ENCODE peak calls at places on chromosomes 1 and 21, in seven cellular contexts. M is endothelial cell of umbilical vein, Z is heart left ventricle, G is AG09319, Q is left cardiac atrium, I is epithelial cell of prostate, S is fibroblast of lung. V is an unnamed sample.

GRCh38 chr21:45440736-45441350 is 35.9 kb downstream of the COL18A1 start:
- DNase-seq in S (no peak), Z (no peak), M (no peak), I (no peak), G (no peak), Q (peak; percentile 17), V (peak; percentile 15)

GRCh38 chr1:164759144-164759920 is 200.3 kb downstream of the PBX1 start:
- DNase-seq in S (no peak), Q (no peak), Z (no peak), G (no peak), I (no peak), M (no peak), V (no peak)

GRCh38 chr1:40929145-40929544 is 50.4 kb upstream of the CTPS1 start:
- DNase-seq in S (peak; percentile 38), Q (no peak), M (no peak), I (no peak), G (no peak), Z (no peak), V (no peak)

GRCh38 chr21:25927195-25927880 is 192.6 kb downstream of the GABPA start:
- DNase-seq in S (no peak), I (no peak), G (no peak), Z (no peak), M (no peak), Q (no peak), V (no peak)

GRCh38 chr1:180789460-180789859 is 123.2 kb upstream of the KIAA1614 start:
- DNase-seq in S (no peak), Q (no peak), G (no peak), M (no peak), Z (no peak), I (no peak), V (no peak)

GRCh38 chr1:20174937-20175666 is 10.8 kb upstream of the UBXN10 start:
- DNase-seq in Z (no peak), I (no peak), G (no peak), Q (no peak), M (no peak), S (peak; percentile 20), V (no peak)

GRCh38 chr1:117121589-117122296 is at the start of gene TRIM45:
- DNase-seq in S (peak; percentile 97), I (peak; percentile 66), Z (peak; percentile 97), M (peak; percentile 98), Q (peak; percentile 97), G (peak; percentile 89), V (peak; percentile 98)

GRCh38 chr1:77100870-77101269 is 118.4 kb downstream of the PIGK start:
- DNase-seq in G (no peak), Z (no peak), I (no peak), Q (no peak), M (no peak), S (no peak), V (no peak)

GRCh38 chr1:48236716-48237470 is 14.4 kb downstream of the SLC5A9 start:
- DNase-seq in G (no peak), I (peak; percentile 2), Q (no peak), M (peak; percentile 26), S (peak; percentile 52), Z (no peak), V (no peak)

GRCh38 chr1:10510520-10511493 is 36.1 kb downstream of the PEX14 start:
- DNase-seq in I (peak; percentile 82), Z (no peak), Q (no peak), G (peak; percentile 31), S (peak; percentile 88), M (peak; percentile 87), V (no peak)

GRCh38 chr1:54325705-54326461 is 80.3 kb downstream of the SSBP3 start:
- DNase-seq in I (no peak), S (no peak), G (no peak), Z (no peak), Q (no peak), M (peak; percentile 61), V (no peak)

GRCh38 chr1:201511925-201512539 is 5.1 kb upstream of the CSRP1 start:
- DNase-seq in M (peak; percentile 39), G (no peak), Z (peak; percentile 76), S (no peak), Q (peak; percentile 77), I (no peak), V (peak; percentile 86)

GRCh38 chr1:93588955-93589354 is 92.7 kb downstream of the BCAR3 start:
- DNase-seq in Z (no peak), Q (no peak), S (no peak), G (no peak), M (no peak), I (no peak), V (no peak)

GRCh38 chr1:94907161-94907560 is 19.7 kb downstream of the CNN3 start:
- DNase-seq in Q (no peak), G (no peak), Z (no peak), M (no peak), I (no peak), S (no peak), V (no peak)

GRCh38 chr1:236734141-236734765 is 48.0 kb downstream of the ACTN2 start:
- DNase-seq in S (peak; percentile 3), Z (no peak), Q (no peak), I (no peak), G (no peak), M (peak; percentile 95), V (no peak)

GRCh38 chr21:28752131-28752530 is 240.5 kb downstream of the LTN1 start:
- DNase-seq in I (no peak), S (no peak), Z (no peak), M (no peak), G (no peak), Q (no peak), V (no peak)

GRCh38 chr1:238991730-238992490 is 394.5 kb upstream of the CHRM3 start:
- DNase-seq in Z (no peak), G (no peak), M (no peak), I (no peak), S (no peak), Q (no peak), V (no peak)

GRCh38 chr1:246372502-246372901 is 134.6 kb downstream of the SMYD3 start:
- DNase-seq in I (no peak), Q (no peak), G (no peak), S (peak; percentile 71), M (no peak), Z (no peak), V (no peak)

GRCh38 chr1:165114889-165115285 is 241.6 kb downstream of the LMX1A start:
- DNase-seq in G (no peak), S (no peak), M (no peak), Q (no peak), Z (no peak), I (no peak), V (no peak)

GRCh38 chr1:64187646-64188045 is 15.8 kb upstream of the UBE2U start:
- DNase-seq in Q (no peak), Z (no peak), G (no peak), S (no peak), I (no peak), M (no peak), V (no peak)

V was measured in Right ventricle myocardium inferior.